ENCODE peak calls at places on chromosomes 13 and 19, in four cellular contexts. W, K, S and L are unnamed samples.

GRCh38 chr13:60431108-60431700 is 34.2 kb downstream of the TDRD3 start:
- DNase-seq in W (no peak), K (peak), S (peak), L (no peak)

GRCh38 chr19:10708261-10708660 is 7.0 kb downstream of the QTRT1 start:
- DNase-seq in W (no peak), K (no peak), S (no peak), L (no peak)

GRCh38 chr13:97434417-97435296 is 688 bp downstream of the RAP2A start:
- DNase-seq in W (peak), K (peak), S (peak), L (no peak)

GRCh38 chr13:113401452-113402415 is 37.8 kb upstream of the GRTP1 start:
- DNase-seq in W (peak), K (no peak), S (no peak), L (no peak)

GRCh38 chr13:80276371-80277289 is 64.3 kb downstream of the SPRY2 start:
- DNase-seq in W (no peak), K (peak), S (no peak), L (no peak)

GRCh38 chr19:40416918-40417713 is 3.9 kb upstream of the PRX start:
- DNase-seq in W (no peak), K (peak), S (peak), L (no peak)

GRCh38 chr13:49238621-49239020 is 9.1 kb upstream of the CDADC1 start:
- DNase-seq in W (no peak), K (no peak), S (no peak), L (no peak)

GRCh38 chr13:69999875-70000274 is 107.8 kb upstream of the ATXN8OS start:
- DNase-seq in W (no peak), K (no peak), S (no peak), L (no peak)

GRCh38 chr19:35107541-35107939 is 8.1 kb upstream of the FXYD3 start:
- DNase-seq in W (no peak), K (peak), S (peak), L (no peak)

GRCh38 chr19:4972509-4973230 is 3.8 kb downstream of the KDM4B start:
- DNase-seq in W (no peak), K (peak), S (peak), L (no peak)

GRCh38 chr19:20558011-20558410 is 7.6 kb downstream of the ZNF737 start:
- DNase-seq in W (no peak), K (no peak), S (no peak), L (no peak)
- TF ChIP-seq CTCF in W (no peak), K (no peak), S (no peak), L (no peak)

GRCh38 chr13:51832471-51833152 is 12.4 kb downstream of the TMEM272 start:
- DNase-seq in W (no peak), K (peak), S (no peak), L (no peak)
- TF ChIP-seq CTCF in W (peak), K (peak), S (no peak), L (no peak)

DNA sequence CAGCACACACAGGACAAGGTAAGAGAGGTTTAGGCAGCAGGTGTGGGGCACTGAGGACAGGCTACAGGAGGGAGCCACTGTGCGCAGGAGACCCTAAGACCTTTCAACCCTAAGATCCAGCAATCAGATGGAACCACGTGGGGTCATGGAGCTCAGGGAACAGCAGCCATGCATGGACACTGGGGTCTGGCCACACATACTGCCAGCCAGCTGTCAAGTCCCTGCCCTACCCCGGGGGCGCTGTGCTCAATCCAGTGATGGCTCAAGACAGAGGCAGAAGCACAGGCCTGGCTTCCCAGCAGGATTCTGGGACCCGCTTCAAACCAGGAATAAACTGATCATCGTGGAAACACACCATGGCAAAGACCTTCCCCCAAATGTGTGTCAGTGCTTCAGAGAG is 25.5 kb upstream of the EPHX3 start:
- DNase-seq in W (no peak), K (no peak), S (no peak), L (no peak)
- TF ChIP-seq CTCF in W (no peak), K (no peak), S (no peak), L (no peak)

DNA sequence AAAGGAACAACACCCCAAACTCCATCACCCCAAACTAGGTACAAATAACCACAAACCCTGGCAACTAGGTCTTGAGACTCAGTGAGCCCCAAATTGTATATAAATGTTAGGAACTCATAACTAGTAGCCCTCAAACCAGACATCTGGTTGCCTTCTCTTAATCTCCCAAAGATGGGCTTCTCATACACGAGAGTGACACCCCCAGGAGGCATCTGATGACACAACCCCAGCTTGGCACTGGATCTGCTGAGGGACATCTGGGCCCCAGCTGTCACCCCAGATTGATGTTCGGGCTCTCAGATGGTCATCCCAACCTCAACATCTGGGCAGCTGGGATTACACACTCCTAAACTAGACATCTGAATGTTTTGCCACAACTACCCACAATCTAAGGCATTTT is 14.8 kb downstream of the RABAC1 start:
- DNase-seq in W (no peak), K (no peak), S (no peak), L (no peak)
- TF ChIP-seq CTCF in W (no peak), K (no peak), S (no peak), L (no peak)

GRCh38 chr13:94345374-94346195 is 133.9 kb downstream of the DCT start:
- DNase-seq in W (no peak), K (peak), S (no peak), L (no peak)
- TF ChIP-seq CTCF in W (no peak), K (peak), S (no peak), L (no peak)

GRCh38 chr13:84137292-84137691 is 255.0 kb upstream of the SLITRK1 start:
- DNase-seq in W (no peak), K (no peak), S (no peak), L (no peak)

GRCh38 chr13:84136582-84136981 is 254.3 kb upstream of the SLITRK1 start:
- DNase-seq in W (no peak), K (no peak), S (no peak), L (no peak)

GRCh38 chr13:84131249-84131648 is 249.0 kb upstream of the SLITRK1 start:
- DNase-seq in W (no peak), K (no peak), S (no peak), L (no peak)

GRCh38 chr13:84130739-84131138 is 248.5 kb upstream of the SLITRK1 start:
- DNase-seq in W (no peak), K (no peak), S (no peak), L (no peak)

GRCh38 chr13:84132491-84132890 is 250.2 kb upstream of the SLITRK1 start:
- DNase-seq in W (no peak), K (no peak), S (no peak), L (no peak)
- TF ChIP-seq CTCF in W (no peak), K (no peak), S (no peak), L (no peak)

DNA sequence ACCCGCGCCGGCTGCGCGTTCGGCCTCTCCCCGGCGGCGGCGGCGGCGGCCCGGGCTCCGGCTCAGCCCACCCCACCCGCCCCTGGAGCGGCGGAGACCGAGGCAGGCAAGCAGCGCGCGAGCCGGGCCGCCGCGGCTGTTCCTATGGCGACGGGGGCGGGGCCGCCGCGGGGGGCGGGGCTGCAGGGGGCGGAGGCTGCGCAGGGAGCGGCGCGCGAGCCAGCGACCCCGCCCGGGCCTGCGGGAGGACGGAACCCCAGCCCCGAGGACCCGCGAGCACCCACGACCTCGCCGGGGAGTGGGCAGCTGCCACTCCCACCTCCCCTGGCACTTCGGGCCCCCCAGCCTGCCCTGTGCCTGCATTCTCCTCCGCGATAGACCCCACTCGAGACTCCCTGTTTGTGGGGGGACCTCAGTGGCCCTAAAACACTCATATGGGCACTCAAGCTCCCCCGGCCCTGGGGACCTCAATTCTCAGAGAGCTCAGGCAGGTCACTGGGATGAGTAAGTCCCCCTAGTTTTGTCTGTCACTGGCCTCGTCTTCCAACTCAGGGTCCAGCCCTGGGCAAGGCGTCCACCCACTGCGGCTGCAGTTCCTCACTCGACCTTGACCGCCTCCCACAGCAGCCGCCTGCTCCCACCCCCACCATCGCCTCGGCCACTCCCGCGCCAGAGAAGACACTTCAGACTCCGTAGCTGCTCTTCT is at the start of gene CTXN1:
- DNase-seq in W (peak), K (peak), S (peak), L (peak)
- TF ChIP-seq CTCF in W (peak), K (no peak), S (no peak), L (no peak)